ENCODE peak calls at places on chromosomes 3 and 15, in seven cellular contexts. B is GM12891, W is HepG2, E is K562, P is GM12878, Q is SK-N-SH, N is H1. S is an unnamed sample.
A peak's percentile ranks its signal among the peaks of the same experiment; 100 is the strongest.

GRCh38 chr3:622314-622713 is 425.8 kb downstream of the CHL1 start:
- DNase-seq in B (no peak), W (no peak), E (no peak), P (no peak), Q (no peak), N (no peak), S (no peak)

GRCh38 chr3:153355559-153355958 is 193.5 kb downstream of the RAP2B start:
- DNase-seq in B (no peak), W (no peak), E (no peak), P (no peak), Q (no peak), N (no peak), S (no peak)

GRCh38 chr15:61639491-61639890 is 410.4 kb upstream of the RORA start:
- DNase-seq in B (no peak), W (no peak), E (no peak), P (no peak), Q (no peak), N (no peak), S (no peak)

GRCh38 chr15:39313467-39313866 is 267.4 kb upstream of the THBS1 start:
- DNase-seq in B (no peak), W (no peak), E (no peak), P (no peak), Q (no peak), N (no peak), S (no peak)

GRCh38 chr3:16050641-16051467 is 123.6 kb upstream of the GALNT15 start:
- DNase-seq in B (no peak), W (no peak), E (no peak), P (no peak), Q (no peak), N (no peak), S (no peak)

GRCh38 chr3:186267758-186268157 is 94.3 kb downstream of the DGKG start:
- DNase-seq in B (no peak), W (peak; percentile 27), E (no peak), P (no peak), Q (no peak), N (no peak), S (no peak)

GRCh38 chr15:74653426-74654082 is 37.9 kb downstream of the CLK3 start:
- DNase-seq in B (no peak), W (no peak), E (no peak), P (no peak), Q (peak; percentile 52), N (no peak), S (no peak)

GRCh38 chr3:15794842-15795562 is 2.8 kb downstream of the ANKRD28 start:
- DNase-seq in B (no peak), W (no peak), E (no peak), P (no peak), Q (no peak), N (no peak), S (no peak)

GRCh38 chr15:35115155-35115725 is 30.1 kb upstream of the NANOGP8 start:
- DNase-seq in B (no peak), W (peak; percentile 15), E (no peak), P (no peak), Q (no peak), N (no peak), S (no peak)

GRCh38 chr3:42547401-42547945 is 34.3 kb downstream of the SEC22C start:
- DNase-seq in B (peak; percentile 53), W (peak; percentile 23), E (peak; percentile 84), P (no peak), Q (peak; percentile 76), N (peak; percentile 50), S (no peak)

GRCh38 chr15:32838820-32839219 is 121.0 kb downstream of the GREM1 start:
- DNase-seq in B (no peak), W (peak; percentile 71), E (no peak), P (no peak), Q (no peak), N (no peak), S (no peak)

GRCh38 chr15:88918738-88919137 is 5.6 kb upstream of the MFGE8 start:
- DNase-seq in B (no peak), W (no peak), E (no peak), P (peak; percentile 75), Q (no peak), N (no peak), S (no peak)

GRCh38 chr3:170714562-170715535 is 129.0 kb upstream of the SLC7A14 start:
- DNase-seq in B (no peak), W (no peak), E (no peak), P (no peak), Q (no peak), N (no peak), S (no peak)

GRCh38 chr3:115341208-115341607 is 194.1 kb upstream of the ZBTB20 start:
- DNase-seq in B (no peak), W (no peak), E (no peak), P (no peak), Q (no peak), N (no peak), S (no peak)

GRCh38 chr15:58760385-58761009 is 10.6 kb upstream of the MINDY2 start:
- DNase-seq in B (no peak), W (no peak), E (no peak), P (no peak), Q (no peak), N (no peak), S (no peak)

GRCh38 chr3:13420051-13420816 is at the start of gene NUP210:
- DNase-seq in B (peak; percentile 78), W (peak; percentile 50), E (peak; percentile 98), P (no peak), Q (peak; percentile 95), N (no peak), S (peak; percentile 84)

GRCh38 chr3:5096368-5096767 is 25.7 kb upstream of the ARL8B start:
- DNase-seq in B (no peak), W (no peak), E (no peak), P (no peak), Q (no peak), N (no peak), S (no peak)

GRCh38 chr15:81235781-81236507 is 39.3 kb downstream of the IL16 start:
- DNase-seq in B (no peak), W (no peak), E (no peak), P (no peak), Q (no peak), N (no peak), S (no peak)

GRCh38 chr15:81242778-81243177 is 46.1 kb downstream of the IL16 start:
- DNase-seq in B (no peak), W (no peak), E (no peak), P (no peak), Q (no peak), N (no peak), S (no peak)

GRCh38 chr15:81235276-81235675 is 38.6 kb downstream of the IL16 start:
- DNase-seq in B (no peak), W (no peak), E (no peak), P (no peak), Q (no peak), N (no peak), S (no peak)

GRCh38 chr15:81239190-81239589 is 42.5 kb downstream of the IL16 start:
- DNase-seq in B (no peak), W (no peak), E (no peak), P (no peak), Q (no peak), N (no peak), S (no peak)
- TF ChIP-seq TAF1 in B (no peak), W (no peak), E (no peak), P (no peak), Q (no peak), N (no peak), S (no peak)

GRCh38 chr3:154898398-154898797 is 181.7 kb upstream of the MME start:
- DNase-seq in B (no peak), W (no peak), E (no peak), P (no peak), Q (no peak), N (no peak), S (no peak)

GRCh38 chr3:154901263-154901662 is 178.9 kb upstream of the MME start:
- DNase-seq in B (no peak), W (no peak), E (no peak), P (no peak), Q (no peak), N (no peak), S (no peak)

GRCh38 chr3:154900777-154901176 is 179.3 kb upstream of the MME start:
- DNase-seq in B (no peak), W (no peak), E (no peak), P (no peak), Q (no peak), N (no peak), S (no peak)

GRCh38 chr3:154898916-154899315 is 181.2 kb upstream of the MME start:
- DNase-seq in B (no peak), W (no peak), E (no peak), P (no peak), Q (no peak), N (no peak), S (no peak)

GRCh38 chr3:154904328-154904727 is 175.8 kb upstream of the MME start:
- DNase-seq in B (no peak), W (peak; percentile 2), E (peak; percentile 7), P (no peak), Q (peak; percentile 26), N (peak; percentile 5), S (no peak)
- TF ChIP-seq TAF1 in B (no peak), W (no peak), E (no peak), P (no peak), Q (no peak), N (no peak), S (no peak)

GRCh38 chr3:140487566-140487965 is 190.3 kb upstream of the TRIM42 start:
- DNase-seq in B (no peak), W (no peak), E (no peak), P (no peak), Q (no peak), N (no peak), S (no peak)
- TF ChIP-seq TAF1 in B (no peak), W (no peak), E (no peak), P (no peak), Q (no peak), N (no peak), S (no peak)

GRCh38 chr15:70509282-70510272 is 253.8 kb downstream of the UACA start:
- DNase-seq in B (no peak), W (no peak), E (no peak), P (no peak), Q (no peak), N (no peak), S (no peak)

GRCh38 chr15:70508561-70509281 is 254.6 kb downstream of the UACA start:
- DNase-seq in B (no peak), W (peak; percentile 7), E (no peak), P (no peak), Q (no peak), N (no peak), S (no peak)

GRCh38 chr15:70505411-70505919 is 257.9 kb downstream of the UACA start:
- DNase-seq in B (no peak), W (peak; percentile 29), E (no peak), P (no peak), Q (no peak), N (no peak), S (no peak)

GRCh38 chr15:70505971-70506887 is 257.1 kb downstream of the UACA start:
- DNase-seq in B (no peak), W (no peak), E (no peak), P (no peak), Q (no peak), N (no peak), S (no peak)

DNA sequence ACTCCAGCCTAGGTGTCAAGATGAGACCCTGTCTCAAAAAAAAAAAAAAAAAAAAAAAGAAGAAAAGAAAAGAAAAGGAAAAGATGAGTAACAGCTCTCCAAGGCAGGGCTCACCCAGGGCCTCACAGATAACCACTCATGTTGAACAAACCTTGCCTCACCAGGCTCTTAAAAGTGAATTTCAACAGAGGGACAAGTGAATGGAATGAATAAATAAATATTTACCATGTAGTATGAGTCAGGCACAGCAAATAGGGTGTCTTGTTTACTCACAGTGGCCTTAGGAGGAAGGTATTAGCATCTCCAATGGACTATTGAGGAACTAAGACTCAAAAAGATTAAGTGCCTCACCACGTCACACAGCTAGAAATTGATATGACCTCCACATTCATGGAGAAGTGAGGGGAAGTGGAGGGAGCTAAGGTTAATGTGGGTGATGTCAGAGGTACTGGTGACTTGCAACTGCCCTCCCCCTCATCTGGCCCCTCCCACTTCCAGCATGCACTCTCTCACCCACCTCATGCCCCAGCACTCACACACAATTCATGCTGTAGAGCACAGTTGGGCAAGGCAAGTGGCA is 255.5 kb downstream of the UACA start:
- DNase-seq in B (no peak), W (peak; percentile 70), E (no peak), P (no peak), Q (no peak), N (no peak), S (no peak)
- TF ChIP-seq TAF1 in B (no peak), W (no peak), E (no peak), P (no peak), Q (no peak), N (no peak), S (no peak)

S was measured in GM12892.